ENCODE peak calls at places on chromosomes 5 and 9, in six cellular contexts. One of them, this sample, is unnamed.

GRCh38 chr5:125181955-125182354 is 435.5 kb upstream of the ZNF608 start:
- DNase-seq in psoas muscle: no peak
- DNase-seq in HFFc6: no peak
- DNase-seq in activated T-cell treated with anti-CD3 and anti-CD28 coated beads for 48 hours: no peak
- DNase-seq in natural killer cell: no peak
- DNase-seq in H54: no peak
- DNase-seq in this sample: no peak

GRCh38 chr9:12740845-12741244 is 34.0 kb upstream of the LURAP1L start:
- DNase-seq in psoas muscle: no peak
- DNase-seq in HFFc6: peak
- DNase-seq in activated T-cell treated with anti-CD3 and anti-CD28 coated beads for 48 hours: no peak
- DNase-seq in natural killer cell: no peak
- DNase-seq in H54: no peak
- DNase-seq in this sample: no peak

GRCh38 chr9:130732131-130732530 is 38.6 kb downstream of the EXOSC2 start:
- DNase-seq in psoas muscle: no peak
- DNase-seq in HFFc6: no peak
- DNase-seq in activated T-cell treated with anti-CD3 and anti-CD28 coated beads for 48 hours: no peak
- DNase-seq in natural killer cell: no peak
- DNase-seq in H54: no peak
- DNase-seq in this sample: no peak

GRCh38 chr9:126973651-126974529 is 59.3 kb downstream of the RALGPS1 start:
- DNase-seq in psoas muscle: no peak
- DNase-seq in HFFc6: no peak
- DNase-seq in activated T-cell treated with anti-CD3 and anti-CD28 coated beads for 48 hours: no peak
- DNase-seq in natural killer cell: no peak
- DNase-seq in H54: no peak
- DNase-seq in this sample: no peak

GRCh38 chr9:98795970-98796363 is 388 bp downstream of the ANKS6 start:
- DNase-seq in psoas muscle: peak
- DNase-seq in HFFc6: no peak
- DNase-seq in activated T-cell treated with anti-CD3 and anti-CD28 coated beads for 48 hours: peak
- DNase-seq in natural killer cell: no peak
- DNase-seq in H54: no peak
- DNase-seq in this sample: no peak

GRCh38 chr5:171914939-171915338 is 91.5 kb downstream of the FBXW11 start:
- DNase-seq in psoas muscle: no peak
- DNase-seq in HFFc6: no peak
- DNase-seq in activated T-cell treated with anti-CD3 and anti-CD28 coated beads for 48 hours: no peak
- DNase-seq in natural killer cell: no peak
- DNase-seq in H54: no peak
- DNase-seq in this sample: no peak

GRCh38 chr5:135212361-135213033 is 178.5 kb upstream of the PITX1 start:
- DNase-seq in psoas muscle: no peak
- DNase-seq in HFFc6: no peak
- DNase-seq in activated T-cell treated with anti-CD3 and anti-CD28 coated beads for 48 hours: no peak
- DNase-seq in natural killer cell: no peak
- DNase-seq in H54: no peak
- DNase-seq in this sample: no peak

GRCh38 chr5:154190652-154191304 is at the start of gene GALNT10:
- DNase-seq in psoas muscle: peak
- DNase-seq in HFFc6: no peak
- DNase-seq in activated T-cell treated with anti-CD3 and anti-CD28 coated beads for 48 hours: peak
- DNase-seq in natural killer cell: no peak
- DNase-seq in H54: no peak
- DNase-seq in this sample: peak

GRCh38 chr5:80206282-80206681 is 49.6 kb downstream of the SERINC5 start:
- DNase-seq in psoas muscle: no peak
- DNase-seq in HFFc6: peak
- DNase-seq in activated T-cell treated with anti-CD3 and anti-CD28 coated beads for 48 hours: no peak
- DNase-seq in natural killer cell: no peak
- DNase-seq in H54: no peak
- DNase-seq in this sample: no peak

GRCh38 chr5:66742896-66743247 is 146.7 kb downstream of the MAST4 start:
- DNase-seq in psoas muscle: no peak
- DNase-seq in HFFc6: no peak
- DNase-seq in activated T-cell treated with anti-CD3 and anti-CD28 coated beads for 48 hours: no peak
- DNase-seq in natural killer cell: no peak
- DNase-seq in H54: no peak
- DNase-seq in this sample: no peak

GRCh38 chr9:33687779-33688178 is 107.6 kb upstream of the PRSS3 start:
- DNase-seq in psoas muscle: no peak
- DNase-seq in HFFc6: no peak
- DNase-seq in activated T-cell treated with anti-CD3 and anti-CD28 coated beads for 48 hours: no peak
- DNase-seq in natural killer cell: no peak
- DNase-seq in H54: no peak
- DNase-seq in this sample: no peak

GRCh38 chr5:131460867-131461572 is 174.0 kb downstream of the RAPGEF6 start:
- DNase-seq in psoas muscle: no peak
- DNase-seq in HFFc6: no peak
- DNase-seq in activated T-cell treated with anti-CD3 and anti-CD28 coated beads for 48 hours: no peak
- DNase-seq in natural killer cell: no peak
- DNase-seq in H54: no peak
- DNase-seq in this sample: no peak

GRCh38 chr9:13427587-13427986 is 148.1 kb upstream of the MPDZ start:
- DNase-seq in psoas muscle: no peak
- DNase-seq in HFFc6: peak
- DNase-seq in activated T-cell treated with anti-CD3 and anti-CD28 coated beads for 48 hours: no peak
- DNase-seq in natural killer cell: no peak
- DNase-seq in H54: no peak
- DNase-seq in this sample: no peak

GRCh38 chr5:30040483-30041116 is 1152.9 kb upstream of the CDH6 start:
- DNase-seq in psoas muscle: no peak
- DNase-seq in HFFc6: peak
- DNase-seq in activated T-cell treated with anti-CD3 and anti-CD28 coated beads for 48 hours: no peak
- DNase-seq in natural killer cell: no peak
- DNase-seq in H54: peak
- DNase-seq in this sample: no peak

GRCh38 chr9:7115606-7116005 is 357.8 kb downstream of the KDM4C start:
- DNase-seq in psoas muscle: no peak
- DNase-seq in HFFc6: no peak
- DNase-seq in activated T-cell treated with anti-CD3 and anti-CD28 coated beads for 48 hours: no peak
- DNase-seq in natural killer cell: no peak
- DNase-seq in H54: no peak
- DNase-seq in this sample: no peak

GRCh38 chr9:77966718-77967117 is 64.9 kb downstream of the GNAQ start:
- DNase-seq in psoas muscle: no peak
- DNase-seq in HFFc6: no peak
- DNase-seq in activated T-cell treated with anti-CD3 and anti-CD28 coated beads for 48 hours: no peak
- DNase-seq in natural killer cell: no peak
- DNase-seq in H54: no peak
- DNase-seq in this sample: no peak

GRCh38 chr5:134177197-134178171 is 734 bp upstream of the SKP1 start:
- DNase-seq in psoas muscle: peak
- DNase-seq in HFFc6: peak
- DNase-seq in activated T-cell treated with anti-CD3 and anti-CD28 coated beads for 48 hours: no peak
- DNase-seq in natural killer cell: no peak
- DNase-seq in H54: no peak
- DNase-seq in this sample: peak

GRCh38 chr9:93823245-93824072 is 131.7 kb downstream of the BARX1 start:
- DNase-seq in psoas muscle: no peak
- DNase-seq in HFFc6: no peak
- DNase-seq in activated T-cell treated with anti-CD3 and anti-CD28 coated beads for 48 hours: no peak
- DNase-seq in natural killer cell: no peak
- DNase-seq in H54: no peak
- DNase-seq in this sample: no peak

GRCh38 chr5:151224372-151224771 is 480 bp upstream of the CCDC69 start:
- DNase-seq in psoas muscle: no peak
- DNase-seq in HFFc6: no peak
- DNase-seq in activated T-cell treated with anti-CD3 and anti-CD28 coated beads for 48 hours: no peak
- DNase-seq in natural killer cell: no peak
- DNase-seq in H54: no peak
- DNase-seq in this sample: no peak

GRCh38 chr9:137252555-137253506 is 1.7 kb downstream of the STPG3 start:
- DNase-seq in psoas muscle: no peak
- DNase-seq in HFFc6: no peak
- DNase-seq in activated T-cell treated with anti-CD3 and anti-CD28 coated beads for 48 hours: no peak
- DNase-seq in natural killer cell: no peak
- DNase-seq in H54: no peak
- DNase-seq in this sample: no peak

GRCh38 chr9:131402738-131403492 is 9.0 kb downstream of the PRRC2B start:
- DNase-seq in psoas muscle: peak
- DNase-seq in HFFc6: peak
- DNase-seq in activated T-cell treated with anti-CD3 and anti-CD28 coated beads for 48 hours: no peak
- DNase-seq in natural killer cell: no peak
- DNase-seq in H54: no peak
- DNase-seq in this sample: peak

GRCh38 chr9:134320195-134320885 is 5.9 kb upstream of the RXRA start:
- DNase-seq in psoas muscle: peak
- DNase-seq in HFFc6: no peak
- DNase-seq in activated T-cell treated with anti-CD3 and anti-CD28 coated beads for 48 hours: no peak
- DNase-seq in natural killer cell: no peak
- DNase-seq in H54: no peak
- DNase-seq in this sample: peak

GRCh38 chr5:112329429-112330090 is 89.5 kb downstream of the EPB41L4A start:
- DNase-seq in psoas muscle: no peak
- DNase-seq in HFFc6: no peak
- DNase-seq in activated T-cell treated with anti-CD3 and anti-CD28 coated beads for 48 hours: no peak
- DNase-seq in natural killer cell: no peak
- DNase-seq in H54: no peak
- DNase-seq in this sample: no peak

GRCh38 chr9:109110326-109111014 is 9.3 kb downstream of the TMEM245 start:
- DNase-seq in psoas muscle: no peak
- DNase-seq in HFFc6: peak
- DNase-seq in activated T-cell treated with anti-CD3 and anti-CD28 coated beads for 48 hours: no peak
- DNase-seq in natural killer cell: no peak
- DNase-seq in H54: no peak
- DNase-seq in this sample: no peak

GRCh38 chr5:53994148-53994547 is 316.2 kb downstream of the ARL15 start:
- DNase-seq in psoas muscle: no peak
- DNase-seq in HFFc6: peak
- DNase-seq in activated T-cell treated with anti-CD3 and anti-CD28 coated beads for 48 hours: no peak
- DNase-seq in natural killer cell: no peak
- DNase-seq in H54: no peak
- DNase-seq in this sample: no peak

GRCh38 chr5:163261647-163262269 is 175.6 kb upstream of the CCNG1 start:
- DNase-seq in psoas muscle: no peak
- DNase-seq in HFFc6: no peak
- DNase-seq in activated T-cell treated with anti-CD3 and anti-CD28 coated beads for 48 hours: no peak
- DNase-seq in natural killer cell: no peak
- DNase-seq in H54: no peak
- DNase-seq in this sample: no peak

GRCh38 chr5:133806847-133807246 is 161.6 kb downstream of the C5orf15 start:
- DNase-seq in psoas muscle: no peak
- DNase-seq in HFFc6: no peak
- DNase-seq in activated T-cell treated with anti-CD3 and anti-CD28 coated beads for 48 hours: no peak
- DNase-seq in natural killer cell: no peak
- DNase-seq in H54: no peak
- DNase-seq in this sample: no peak

GRCh38 chr5:143244990-143245389 is 158.5 kb downstream of the NR3C1 start:
- DNase-seq in psoas muscle: no peak
- DNase-seq in HFFc6: no peak
- DNase-seq in activated T-cell treated with anti-CD3 and anti-CD28 coated beads for 48 hours: no peak
- DNase-seq in natural killer cell: no peak
- DNase-seq in H54: no peak
- DNase-seq in this sample: no peak

GRCh38 chr5:54022156-54022685 is 288.2 kb downstream of the ARL15 start:
- DNase-seq in psoas muscle: no peak
- DNase-seq in HFFc6: no peak
- DNase-seq in activated T-cell treated with anti-CD3 and anti-CD28 coated beads for 48 hours: no peak
- DNase-seq in natural killer cell: no peak
- DNase-seq in H54: no peak
- DNase-seq in this sample: no peak

GRCh38 chr9:18472435-18472834 is 1.5 kb upstream of the ADAMTSL1 start:
- DNase-seq in psoas muscle: no peak
- DNase-seq in HFFc6: no peak
- DNase-seq in activated T-cell treated with anti-CD3 and anti-CD28 coated beads for 48 hours: no peak
- DNase-seq in natural killer cell: no peak
- DNase-seq in H54: no peak
- DNase-seq in this sample: no peak